ENCODE peak calls at places on chromosomes 11 and 22, in five cellular contexts. N is globus pallidus, O is T1000, B is ascending aorta, I is left cardiac atrium. J is an unnamed sample.

GRCh38 chr22:40597541-40598453 is 38.7 kb downstream of the MRTFA start:
- DNase-seq in N (peak), O (no peak), B (no peak), I (no peak), J (no peak)

GRCh38 chr22:21598302-21598701 is 30.8 kb downstream of the UBE2L3 start:
- DNase-seq in N (no peak), O (no peak), B (no peak), I (no peak), J (no peak)

GRCh38 chr22:17785185-17786184 is 11.2 kb upstream of the BID start:
- DNase-seq in N (no peak), O (no peak), B (no peak), I (peak), J (no peak)

GRCh38 chr22:22961574-22961973 is 74.0 kb downstream of the IGLL5 start:
- DNase-seq in N (no peak), O (no peak), B (no peak), I (no peak), J (no peak)

GRCh38 chr22:35914665-35915476 is 113.8 kb downstream of the RBFOX2 start:
- DNase-seq in N (peak), O (peak), B (no peak), I (peak), J (peak)

GRCh38 chr22:26436903-26437515 is 7.9 kb downstream of the ASPHD2 start:
- DNase-seq in N (no peak), O (no peak), B (no peak), I (no peak), J (no peak)

GRCh38 chr22:26406118-26406517 is 22.9 kb upstream of the ASPHD2 start:
- DNase-seq in N (no peak), O (no peak), B (no peak), I (no peak), J (no peak)

GRCh38 chr11:96114178-96115070 is 190.5 kb upstream of the MTMR2 start:
- DNase-seq in N (no peak), O (no peak), B (no peak), I (no peak), J (no peak)

GRCh38 chr11:70251583-70252285 is 18.8 kb upstream of the PPFIA1 start:
- DNase-seq in N (peak), O (no peak), B (no peak), I (peak), J (no peak)

GRCh38 chr11:33912405-33913361 is 20.8 kb upstream of the LMO2 start:
- DNase-seq in N (no peak), O (no peak), B (no peak), I (no peak), J (peak)

GRCh38 chr22:19106886-19107729 is 15.1 kb downstream of the DGCR2 start:
- DNase-seq in N (no peak), O (no peak), B (no peak), I (no peak), J (no peak)

GRCh38 chr11:77560605-77561004 is 29.1 kb upstream of the AQP11 start:
- DNase-seq in N (no peak), O (no peak), B (no peak), I (no peak), J (peak)

GRCh38 chr11:100434821-100435641 is 252.1 kb upstream of the ARHGAP42 start:
- DNase-seq in N (no peak), O (no peak), B (no peak), I (no peak), J (no peak)

GRCh38 chr11:17828311-17828751 is 93.8 kb downstream of the KCNC1 start:
- DNase-seq in N (peak), O (no peak), B (no peak), I (peak), J (no peak)

GRCh38 chr11:65504671-65505433 is 6.0 kb downstream of the MALAT1 start:
- DNase-seq in N (peak), O (no peak), B (no peak), I (no peak), J (no peak)

GRCh38 chr11:4881860-4882500 is at the start of gene OR51T1:
- DNase-seq in N (no peak), O (no peak), B (no peak), I (no peak), J (no peak)

GRCh38 chr11:69947059-69947771 is 128.0 kb upstream of the FGF3 start:
- DNase-seq in N (no peak), O (no peak), B (no peak), I (no peak), J (no peak)

GRCh38 chr11:70587095-70587389 is 188.7 kb downstream of the CTTN start:
- DNase-seq in N (no peak), O (no peak), B (no peak), I (no peak), J (no peak)

GRCh38 chr11:125224391-125225015 is 60.0 kb downstream of the PKNOX2 start:
- DNase-seq in N (no peak), O (no peak), B (no peak), I (peak), J (no peak)

GRCh38 chr11:111335596-111335995 is 37.2 kb downstream of the POU2AF3 start:
- DNase-seq in N (no peak), O (no peak), B (no peak), I (no peak), J (no peak)

GRCh38 chr22:30310881-30311771 is 15.6 kb downstream of the TBC1D10A start:
- DNase-seq in N (no peak), O (no peak), B (no peak), I (peak), J (no peak)

GRCh38 chr11:69447786-69448185 is 33.7 kb upstream of the LINC01488 start:
- DNase-seq in N (no peak), O (no peak), B (no peak), I (peak), J (no peak)

GRCh38 chr11:13277719-13278619 is at the start of gene BMAL1:
- DNase-seq in N (peak), O (no peak), B (peak), I (peak), J (no peak)

GRCh38 chr11:255176-255575 is 18.4 kb downstream of the PSMD13 start:
- DNase-seq in N (no peak), O (no peak), B (no peak), I (no peak), J (no peak)

GRCh38 chr11:130571947-130572584 is 123.6 kb downstream of the ADAMTS15 start:
- DNase-seq in N (no peak), O (no peak), B (no peak), I (no peak), J (no peak)

GRCh38 chr22:37420656-37421467 is 6.4 kb downstream of the ELFN2 start:
- DNase-seq in N (no peak), O (no peak), B (no peak), I (no peak), J (no peak)

GRCh38 chr11:120342678-120343077 is 6.5 kb downstream of the ARHGEF12 start:
- DNase-seq in N (no peak), O (no peak), B (no peak), I (no peak), J (no peak)

GRCh38 chr11:59802639-59803176 is 7.9 kb downstream of the MRPL16 start:
- DNase-seq in N (peak), O (no peak), B (no peak), I (no peak), J (peak)

GRCh38 chr11:31199403-31199802 is 170.1 kb downstream of the DCDC1 start:
- DNase-seq in N (no peak), O (no peak), B (no peak), I (no peak), J (no peak)

GRCh38 chr22:33401291-33401690 is 343.1 kb upstream of the SYN3 start:
- DNase-seq in N (no peak), O (peak), B (no peak), I (no peak), J (no peak)

GRCh38 chr11:69157156-69157821 is 1.6 kb downstream of the SMIM38 start:
- DNase-seq in N (peak), O (no peak), B (no peak), I (peak), J (no peak)

GRCh38 chr11:104858882-104859735 is 39.2 kb downstream of the CASP12 start:
- DNase-seq in N (no peak), O (no peak), B (no peak), I (no peak), J (no peak)

GRCh38 chr22:39651783-39652058 is 81.2 kb downstream of the CACNA1I start:
- DNase-seq in N (no peak), O (no peak), B (no peak), I (no peak), J (no peak)